ENCODE peak calls at places on chromosomes 2 and 18, in five cellular contexts. R is heart right ventricle, U is stromal cell of bone marrow, J is activated gamma-delta T cell treated with Interleukin-2 at 50 U/mL for 16 hours, T is H9. O is an unnamed sample.

GRCh38 chr2:185274718-185275484 is 463.7 kb upstream of the FSIP2 start:
- DNase-seq in R (no peak), J (no peak), T (no peak), U (no peak), O (no peak)

GRCh38 chr2:95076705-95077520 is 44.7 kb downstream of the MRPS5 start:
- DNase-seq in U (peak; percentile 20), T (peak; percentile 89), R (peak; percentile 57), J (peak; percentile 90), O (peak; percentile 58)

GRCh38 chr2:147198651-147199171 is 646.1 kb upstream of the ACVR2A start:
- DNase-seq in T (no peak), U (no peak), J (no peak), R (no peak), O (no peak)

GRCh38 chr2:163984991-163985390 is 249.2 kb upstream of the FIGN start:
- DNase-seq in T (no peak), U (no peak), J (no peak), R (no peak), O (no peak)

GRCh38 chr18:75268206-75268605 is 57.6 kb downstream of the TSHZ1 start:
- DNase-seq in J (no peak), T (no peak), U (no peak), R (no peak), O (no peak)

GRCh38 chr2:100278986-100279385 is 43.3 kb downstream of the LONRF2 start:
- DNase-seq in R (no peak), U (no peak), T (peak; percentile 25), J (no peak), O (no peak)

GRCh38 chr2:239171643-239172042 is 229.2 kb downstream of the HDAC4 start:
- DNase-seq in R (no peak), U (no peak), T (no peak), J (no peak), O (no peak)

GRCh38 chr2:191358325-191359025 is 113.3 kb downstream of the MYO1B start:
- DNase-seq in U (no peak), R (no peak), J (no peak), T (no peak), O (no peak)

GRCh38 chr2:128535928-128536327 is 217.3 kb upstream of the HS6ST1 start:
- DNase-seq in R (no peak), J (no peak), T (no peak), U (peak; percentile 57), O (no peak)

GRCh38 chr2:181457121-181457740 is at the start of gene ITGA4:
- DNase-seq in U (peak; percentile 56), J (peak; percentile 85), R (peak; percentile 44), T (peak; percentile 80), O (peak; percentile 72)

GRCh38 chr18:2513616-2514015 is 57.7 kb downstream of the METTL4 start:
- DNase-seq in T (no peak), R (no peak), J (no peak), U (no peak), O (no peak)

GRCh38 chr2:929965-930364 is 20.7 kb upstream of the SNTG2 start:
- DNase-seq in T (no peak), R (no peak), U (no peak), J (no peak), O (no peak)

GRCh38 chr18:76398295-76398694 is 96.7 kb downstream of the ZNF516 start:
- DNase-seq in R (no peak), J (no peak), T (no peak), U (no peak), O (no peak)

GRCh38 chr2:172000696-172001361 is 1.1 kb downstream of the METAP1D start:
- DNase-seq in R (no peak), U (no peak), T (no peak), J (no peak), O (no peak)

GRCh38 chr2:70641263-70641784 is 87.7 kb upstream of the TGFA start:
- DNase-seq in T (no peak), R (no peak), J (no peak), U (no peak), O (no peak)

GRCh38 chr18:26185267-26185666 is 41.0 kb upstream of the TAF4B start:
- DNase-seq in R (no peak), U (no peak), T (no peak), J (no peak), O (no peak)

GRCh38 chr18:55552498-55553189 is 35.3 kb downstream of the TCF4 start:
- DNase-seq in T (no peak), J (no peak), R (no peak), U (peak; percentile 43), O (no peak)

GRCh38 chr2:46045888-46046287 is 251.3 kb upstream of the EPAS1 start:
- DNase-seq in R (no peak), U (no peak), J (no peak), T (no peak), O (no peak)

GRCh38 chr18:59893971-59894370 is 5.8 kb upstream of the PMAIP1 start:
- DNase-seq in U (no peak), T (no peak), R (no peak), J (no peak), O (no peak)

GRCh38 chr2:46020416-46020815 is 276.8 kb upstream of the EPAS1 start:
- DNase-seq in R (no peak), U (no peak), T (no peak), J (no peak), O (no peak)

GRCh38 chr2:148039783-148040182 is 18.9 kb downstream of the MBD5 start:
- DNase-seq in T (no peak), J (no peak), R (no peak), U (no peak), O (no peak)

GRCh38 chr2:229348135-229348534 is 77.0 kb upstream of the PID1 start:
- DNase-seq in U (no peak), T (no peak), J (no peak), R (no peak), O (no peak)

GRCh38 chr2:188518391-188518790 is 226.7 kb downstream of the GULP1 start:
- DNase-seq in T (no peak), J (no peak), R (no peak), U (no peak), O (no peak)

GRCh38 chr2:190469770-190470169 is 61.6 kb downstream of the MFSD6 start:
- DNase-seq in J (no peak), T (no peak), U (peak; percentile 42), R (peak; percentile 82), O (no peak)

GRCh38 chr2:152097291-152098032 is 1.4 kb downstream of the CACNB4 start:
- DNase-seq in U (no peak), J (no peak), R (peak; percentile 4), T (no peak), O (no peak)

GRCh38 chr2:113283704-113284284 is 5.1 kb upstream of the PAX8 start:
- DNase-seq in J (no peak), R (peak; percentile 44), U (peak; percentile 75), T (peak; percentile 37), O (peak; percentile 90)

GRCh38 chr18:37452015-37452414 is 113.6 kb downstream of the CELF4 start:
- DNase-seq in T (no peak), J (no peak), R (no peak), U (no peak), O (no peak)

GRCh38 chr18:31190919-31191318 is 28.3 kb upstream of the DSC1 start:
- DNase-seq in J (no peak), R (no peak), T (no peak), U (no peak), O (no peak)

GRCh38 chr2:226583715-226584114 is 215.9 kb downstream of the IRS1 start:
- DNase-seq in U (peak; percentile 47), J (no peak), T (no peak), R (no peak), O (no peak)

GRCh38 chr2:127121341-127121740 is 14.4 kb upstream of the BIN1 start:
- DNase-seq in J (no peak), R (no peak), U (no peak), T (no peak), O (no peak)

GRCh38 chr18:78477840-78478239 is 501.8 kb upstream of the SALL3 start:
- DNase-seq in T (no peak), R (no peak), U (no peak), J (no peak), O (no peak)

GRCh38 chr2:79832540-79833234 is 319.8 kb downstream of the CTNNA2 start:
- DNase-seq in J (no peak), T (peak; percentile 52), R (no peak), U (no peak), O (no peak)

GRCh38 chr2:159150208-159150607 is 136.3 kb downstream of the WDSUB1 start:
- DNase-seq in R (no peak), J (no peak), T (no peak), U (no peak), O (no peak)